ENCODE peak calls at places on chromosome 20, in four cellular contexts. Q is HepG2, X is K562, P is GM12878. O is an unnamed sample.

GRCh38 chr20:23138226-23138625 is 52.1 kb upstream of the CD93 start:
- DNase-seq in X (no peak), Q (no peak), P (no peak), O (no peak)

GRCh38 chr20:15708984-15709598 is 864.2 kb downstream of the KIF16B start:
- DNase-seq in Q (peak), X (peak), P (no peak), O (peak)

GRCh38 chr20:33897313-33897912 is 86.3 kb downstream of the CHMP4B start:
- DNase-seq in X (no peak), Q (no peak), P (no peak), O (peak)

GRCh38 chr20:9392892-9393857 is 121.2 kb upstream of the LAMP5 start:
- DNase-seq in Q (peak), P (no peak), X (peak), O (peak)

GRCh38 chr20:20814685-20815084 is 102.2 kb upstream of the RALGAPA2 start:
- DNase-seq in Q (peak), P (no peak), X (no peak), O (no peak)

GRCh38 chr20:61633004-61633403 is 380.9 kb downstream of the CDH4 start:
- DNase-seq in X (no peak), Q (no peak), P (no peak), O (no peak)

GRCh38 chr20:51313275-51313898 is 229.1 kb downstream of the NFATC2 start:
- DNase-seq in Q (no peak), P (no peak), X (no peak), O (no peak)

GRCh38 chr20:431012-431904 is 23.2 kb downstream of the RBCK1 start:
- DNase-seq in P (no peak), Q (peak), X (peak), O (peak)

GRCh38 chr20:38617011-38617829 is 15.6 kb downstream of the ARHGAP40 start:
- DNase-seq in P (no peak), Q (peak), X (no peak), O (no peak)

GRCh38 chr20:57209413-57209812 is 57.0 kb downstream of the BMP7 start:
- DNase-seq in X (no peak), Q (no peak), P (no peak), O (no peak)

GRCh38 chr20:25020901-25021301 is 28.4 kb upstream of the APMAP start:
- DNase-seq in P (no peak), X (no peak), Q (no peak), O (no peak)

GRCh38 chr20:61693055-61693600 is 372.6 kb downstream of the TAF4 start:
- DNase-seq in P (no peak), X (no peak), Q (no peak), O (peak)

GRCh38 chr20:24350923-24351368 is 118.5 kb upstream of the SYNDIG1 start:
- DNase-seq in P (no peak), X (no peak), Q (no peak), O (no peak)

GRCh38 chr20:32368930-32369329 is 10.8 kb downstream of the ASXL1 start:
- DNase-seq in Q (no peak), X (no peak), P (no peak), O (no peak)

GRCh38 chr20:39880890-39881289 is 808.1 kb downstream of the MAFB start:
- DNase-seq in Q (no peak), P (no peak), X (no peak), O (peak)

GRCh38 chr20:53316221-53316937 is 277.3 kb downstream of the ZNF217 start:
- DNase-seq in X (no peak), Q (no peak), P (no peak), O (no peak)

GRCh38 chr20:33211817-33212424 is 5.2 kb upstream of the BPIFA3 start:
- DNase-seq in P (no peak), Q (peak), X (peak), O (peak)

GRCh38 chr20:24484081-24484450 is 14.6 kb downstream of the SYNDIG1 start:
- DNase-seq in X (no peak), P (no peak), Q (no peak), O (no peak)

GRCh38 chr20:6632187-6632586 is 135.3 kb upstream of the BMP2 start:
- DNase-seq in Q (peak), P (no peak), X (no peak), O (peak)

GRCh38 chr20:50957276-50957675 is 1.1 kb downstream of the DPM1 start:
- DNase-seq in X (no peak), P (no peak), Q (no peak), O (no peak)

GRCh38 chr20:20528896-20529295 is 161.0 kb downstream of the INSM1 start:
- DNase-seq in X (no peak), P (no peak), Q (no peak), O (no peak)

GRCh38 chr20:23637282-23638221 is at the start of gene CST3:
- DNase-seq in Q (peak), X (peak), P (no peak), O (peak)

GRCh38 chr20:17680128-17680835 is 1.8 kb downstream of the RRBP1 start:
- DNase-seq in Q (peak), P (no peak), X (peak), O (no peak)

GRCh38 chr20:4091332-4092135 is 76.2 kb upstream of the RNF24 start:
- DNase-seq in P (no peak), X (peak), Q (peak), O (peak)

GRCh38 chr20:59628171-59628570 is 23.8 kb downstream of the PHACTR3 start:
- DNase-seq in P (no peak), Q (no peak), X (no peak), O (no peak)

GRCh38 chr20:40251284-40251932 is 437.6 kb downstream of the MAFB start:
- DNase-seq in P (no peak), X (peak), Q (peak), O (peak)

GRCh38 chr20:1209447-1210387 is 6.5 kb downstream of the C20orf202 start:
- DNase-seq in X (no peak), Q (no peak), P (no peak), O (no peak)

GRCh38 chr20:8144282-8145245 is 12.5 kb downstream of the PLCB1 start:
- DNase-seq in Q (peak), P (no peak), X (no peak), O (no peak)

GRCh38 chr20:2654831-2655230 is 2.4 kb downstream of the NOP56 start:
- DNase-seq in P (no peak), Q (no peak), X (no peak), O (no peak)
- H3K9ac ChIP-seq in P (no peak), Q (peak), X (peak), O (peak)

GRCh38 chr20:37220796-37221195 is 40.8 kb downstream of the GHRH start:
- DNase-seq in P (no peak), X (no peak), Q (no peak), O (peak)
- TF ChIP-seq FOXM1 in P (no peak), X (no peak), Q (no peak), O (no peak)

DNA sequence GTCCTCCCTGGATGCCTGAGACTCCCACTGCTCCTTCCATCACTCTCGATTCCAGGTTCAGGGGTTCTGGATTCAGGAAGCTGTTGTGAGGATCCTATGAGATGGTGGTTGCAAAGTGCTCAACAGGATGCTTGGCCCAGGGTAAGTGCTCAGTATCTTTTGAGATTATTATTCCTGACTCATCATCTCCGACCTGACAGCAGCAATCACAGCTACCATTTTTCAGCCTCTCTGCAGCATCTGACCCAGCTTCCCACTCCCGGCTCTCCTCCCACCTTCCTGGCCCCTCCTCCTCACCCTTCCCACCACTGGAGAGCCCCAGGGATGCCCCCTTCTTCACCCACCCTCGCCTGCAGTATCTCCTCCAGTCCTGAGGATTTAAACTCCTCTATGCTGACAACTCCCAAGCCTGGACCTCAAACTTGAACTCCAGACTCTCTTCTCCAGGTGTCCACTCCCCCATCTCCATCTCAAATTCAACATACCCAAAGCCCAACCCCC is 36.8 kb upstream of the KCNB1 start:
- DNase-seq in P (no peak), Q (no peak), X (no peak), O (no peak)
- H3K9ac ChIP-seq in P (no peak), Q (no peak), X (no peak), O (no peak)

GRCh38 chr20:36613974-36614373 is 8.4 kb downstream of the RAB5IF start:
- DNase-seq in Q (no peak), P (no peak), X (no peak), O (no peak)
- TF ChIP-seq FOXM1 in Q (no peak), P (no peak), X (no peak), O (no peak)

DNA sequence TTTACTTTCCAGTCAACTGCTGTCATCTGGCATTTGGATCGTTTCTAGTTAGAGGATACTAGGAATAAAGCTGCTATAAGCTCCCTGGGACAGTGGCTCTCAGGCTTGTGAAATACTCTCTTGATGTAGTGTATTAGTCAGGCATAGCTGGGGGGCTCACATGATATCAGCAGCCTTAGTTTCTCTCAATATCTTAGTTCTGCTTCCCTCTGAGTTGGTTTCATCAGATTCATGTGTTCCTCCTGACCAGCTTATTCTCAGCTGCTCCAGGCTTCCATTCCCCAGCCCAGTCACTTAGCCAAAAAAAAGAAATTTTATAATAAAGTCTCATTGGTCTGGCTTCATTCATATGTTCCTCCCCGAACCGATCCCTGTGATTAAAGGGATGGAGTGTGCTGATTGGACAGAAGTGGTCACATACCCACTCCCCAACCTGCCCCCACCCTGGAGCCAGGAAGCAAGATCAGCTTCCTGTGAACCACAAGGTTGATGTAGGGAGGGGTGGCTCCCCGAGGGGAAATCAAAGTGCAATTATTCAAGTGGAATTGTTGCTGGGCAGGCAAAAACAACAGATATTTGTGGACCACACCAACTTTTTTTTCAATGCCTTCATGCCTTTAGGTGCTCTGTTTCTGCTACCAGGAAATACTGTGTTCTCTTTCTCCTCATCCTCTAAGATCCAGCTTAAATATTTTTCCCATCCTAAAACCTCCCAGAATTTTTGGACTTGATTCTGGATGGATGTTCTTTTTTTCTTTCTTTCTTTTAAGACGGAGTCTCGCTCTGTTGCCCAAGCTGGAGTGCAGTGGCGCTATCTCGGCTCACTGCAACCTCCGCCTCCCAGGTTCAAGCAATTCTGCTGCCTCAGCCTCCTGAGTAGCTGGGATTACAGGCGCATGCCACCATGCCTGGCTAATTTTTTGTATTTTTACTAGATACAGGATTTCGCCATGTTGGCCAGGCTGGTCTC is 11.2 kb upstream of the B4GALT5 start:
- DNase-seq in X (peak), P (no peak), Q (peak), O (no peak)
- H3K9ac ChIP-seq in X (no peak), P (no peak), Q (peak), O (no peak)

DNA sequence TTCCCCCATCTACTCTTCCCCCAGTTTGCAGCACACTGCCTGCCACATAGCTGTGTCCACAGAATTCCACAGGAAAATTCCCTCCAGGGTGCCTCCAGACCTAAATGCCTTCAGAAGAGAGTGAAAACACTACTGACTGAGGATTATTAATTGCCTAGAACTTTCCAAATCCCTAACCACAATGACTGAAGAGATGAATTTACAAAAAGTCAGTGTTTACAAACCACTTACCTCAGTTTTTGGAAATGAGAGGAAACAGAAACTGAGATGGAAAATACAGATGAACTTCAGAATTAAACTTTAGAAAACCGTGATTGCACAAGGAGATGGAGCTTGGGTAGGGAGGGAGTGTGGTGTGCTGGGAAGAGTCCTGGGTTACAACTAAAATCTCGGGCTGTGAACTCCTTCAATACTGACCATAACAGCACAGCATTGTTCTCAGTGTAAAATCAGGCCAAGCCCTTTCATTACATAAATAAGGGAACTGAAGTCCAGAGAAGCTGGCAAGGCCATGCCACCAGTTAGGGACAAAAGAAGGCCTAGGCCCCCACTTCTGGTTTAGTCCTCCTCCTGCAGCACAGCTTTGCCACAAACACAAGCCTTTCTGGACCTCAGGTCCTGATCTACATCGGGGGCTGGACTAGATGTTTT is 4.1 kb downstream of the ELMO2 start:
- DNase-seq in Q (no peak), X (no peak), P (no peak), O (no peak)
- TF ChIP-seq FOXM1 in Q (no peak), X (no peak), P (no peak), O (no peak)

GRCh38 chr20:63643499-63643898 is 9.7 kb downstream of the STMN3 start:
- DNase-seq in Q (no peak), X (no peak), P (no peak), O (no peak)
- H3K9ac ChIP-seq in Q (no peak), X (peak), P (no peak), O (no peak)

O was measured in SK-N-SH.